ENCODE peak calls at places on chromosomes 2 and 18, in ten cellular contexts. One of them, this sample, is unnamed.

GRCh38 chr2:105072039-105072438 is 34.2 kb downstream of the MRPS9 start:
- DNase-seq in tibial nerve: no peak
- DNase-seq in pancreas: no peak
- DNase-seq in GM20000: peak; percentile 24
- DNase-seq in fibroblast of the aortic adventitia: no peak
- DNase-seq in nephron progenitor cell: no peak
- DNase-seq in cardiac muscle cell: no peak
- DNase-seq in SK-N-SH: no peak
- DNase-seq in fibroblast of pulmonary artery: no peak
- DNase-seq in uterus: no peak
- DNase-seq in this sample: no peak

GRCh38 chr2:175811966-175812365 is 190.1 kb downstream of the LNPK start:
- DNase-seq in cardiac muscle cell: no peak
- DNase-seq in tibial nerve: no peak
- DNase-seq in fibroblast of the aortic adventitia: no peak
- DNase-seq in GM20000: no peak
- DNase-seq in SK-N-SH: no peak
- DNase-seq in nephron progenitor cell: no peak
- DNase-seq in uterus: no peak
- DNase-seq in pancreas: no peak
- DNase-seq in fibroblast of pulmonary artery: no peak
- DNase-seq in this sample: no peak

GRCh38 chr2:119311371-119311770 is 55.3 kb downstream of the C2orf76 start:
- DNase-seq in fibroblast of the aortic adventitia: no peak
- DNase-seq in SK-N-SH: no peak
- DNase-seq in uterus: no peak
- DNase-seq in nephron progenitor cell: no peak
- DNase-seq in GM20000: no peak
- DNase-seq in tibial nerve: no peak
- DNase-seq in pancreas: no peak
- DNase-seq in cardiac muscle cell: peak; percentile 34
- DNase-seq in fibroblast of pulmonary artery: no peak
- DNase-seq in this sample: no peak

GRCh38 chr2:20050712-20051517 is 513 bp downstream of the LAPTM4A start:
- DNase-seq in fibroblast of the aortic adventitia: peak; percentile 74
- DNase-seq in uterus: peak; percentile 66
- DNase-seq in SK-N-SH: peak; percentile 54
- DNase-seq in GM20000: peak; percentile 51
- DNase-seq in tibial nerve: peak; percentile 53
- DNase-seq in fibroblast of pulmonary artery: peak; percentile 71
- DNase-seq in pancreas: peak; percentile 38
- DNase-seq in cardiac muscle cell: peak; percentile 71
- DNase-seq in nephron progenitor cell: peak; percentile 47
- DNase-seq in this sample: peak; percentile 40

GRCh38 chr18:39200153-39200552 is 1634.6 kb upstream of the CELF4 start:
- DNase-seq in uterus: no peak
- DNase-seq in GM20000: no peak
- DNase-seq in tibial nerve: no peak
- DNase-seq in pancreas: no peak
- DNase-seq in fibroblast of pulmonary artery: no peak
- DNase-seq in nephron progenitor cell: no peak
- DNase-seq in cardiac muscle cell: no peak
- DNase-seq in SK-N-SH: no peak
- DNase-seq in fibroblast of the aortic adventitia: no peak
- DNase-seq in this sample: no peak

GRCh38 chr2:213227458-213227857 is 56.8 kb upstream of the SPAG16 start:
- DNase-seq in GM20000: no peak
- DNase-seq in SK-N-SH: no peak
- DNase-seq in tibial nerve: no peak
- DNase-seq in cardiac muscle cell: no peak
- DNase-seq in fibroblast of the aortic adventitia: no peak
- DNase-seq in fibroblast of pulmonary artery: no peak
- DNase-seq in nephron progenitor cell: no peak
- DNase-seq in pancreas: no peak
- DNase-seq in uterus: no peak
- DNase-seq in this sample: no peak

GRCh38 chr2:101793277-101793969 is 95.9 kb downstream of the MAP4K4 start:
- DNase-seq in SK-N-SH: peak; percentile 22
- DNase-seq in tibial nerve: no peak
- DNase-seq in fibroblast of the aortic adventitia: no peak
- DNase-seq in uterus: peak; percentile 50
- DNase-seq in GM20000: no peak
- DNase-seq in cardiac muscle cell: peak; percentile 64
- DNase-seq in fibroblast of pulmonary artery: no peak
- DNase-seq in nephron progenitor cell: no peak
- DNase-seq in pancreas: no peak
- DNase-seq in this sample: peak; percentile 62

GRCh38 chr2:3172265-3172935 is 205.2 kb downstream of the EIPR1 start:
- DNase-seq in tibial nerve: no peak
- DNase-seq in nephron progenitor cell: no peak
- DNase-seq in fibroblast of the aortic adventitia: no peak
- DNase-seq in GM20000: no peak
- DNase-seq in uterus: no peak
- DNase-seq in pancreas: no peak
- DNase-seq in cardiac muscle cell: no peak
- DNase-seq in fibroblast of pulmonary artery: no peak
- DNase-seq in SK-N-SH: no peak
- DNase-seq in this sample: no peak

GRCh38 chr18:44683566-44683965 is 2.9 kb downstream of the SETBP1 start:
- DNase-seq in GM20000: no peak
- DNase-seq in nephron progenitor cell: no peak
- DNase-seq in pancreas: no peak
- DNase-seq in SK-N-SH: no peak
- DNase-seq in fibroblast of the aortic adventitia: peak; percentile 43
- DNase-seq in uterus: no peak
- DNase-seq in fibroblast of pulmonary artery: no peak
- DNase-seq in cardiac muscle cell: no peak
- DNase-seq in tibial nerve: no peak
- DNase-seq in this sample: no peak

GRCh38 chr2:2098458-2099167 is 232.5 kb downstream of the MYT1L start:
- DNase-seq in uterus: no peak
- DNase-seq in nephron progenitor cell: no peak
- DNase-seq in fibroblast of pulmonary artery: no peak
- DNase-seq in cardiac muscle cell: no peak
- DNase-seq in tibial nerve: no peak
- DNase-seq in pancreas: no peak
- DNase-seq in fibroblast of the aortic adventitia: no peak
- DNase-seq in GM20000: no peak
- DNase-seq in SK-N-SH: no peak
- DNase-seq in this sample: no peak

GRCh38 chr2:2096803-2097464 is 234.1 kb downstream of the MYT1L start:
- DNase-seq in uterus: no peak
- DNase-seq in fibroblast of pulmonary artery: no peak
- DNase-seq in fibroblast of the aortic adventitia: no peak
- DNase-seq in cardiac muscle cell: no peak
- DNase-seq in pancreas: no peak
- DNase-seq in nephron progenitor cell: no peak
- DNase-seq in SK-N-SH: no peak
- DNase-seq in GM20000: no peak
- DNase-seq in tibial nerve: no peak
- DNase-seq in this sample: no peak

GRCh38 chr2:2097549-2097948 is 233.5 kb downstream of the MYT1L start:
- DNase-seq in pancreas: no peak
- DNase-seq in tibial nerve: no peak
- DNase-seq in SK-N-SH: no peak
- DNase-seq in fibroblast of the aortic adventitia: no peak
- DNase-seq in nephron progenitor cell: no peak
- DNase-seq in uterus: no peak
- DNase-seq in cardiac muscle cell: no peak
- DNase-seq in GM20000: no peak
- DNase-seq in fibroblast of pulmonary artery: no peak
- DNase-seq in this sample: no peak

DNA sequence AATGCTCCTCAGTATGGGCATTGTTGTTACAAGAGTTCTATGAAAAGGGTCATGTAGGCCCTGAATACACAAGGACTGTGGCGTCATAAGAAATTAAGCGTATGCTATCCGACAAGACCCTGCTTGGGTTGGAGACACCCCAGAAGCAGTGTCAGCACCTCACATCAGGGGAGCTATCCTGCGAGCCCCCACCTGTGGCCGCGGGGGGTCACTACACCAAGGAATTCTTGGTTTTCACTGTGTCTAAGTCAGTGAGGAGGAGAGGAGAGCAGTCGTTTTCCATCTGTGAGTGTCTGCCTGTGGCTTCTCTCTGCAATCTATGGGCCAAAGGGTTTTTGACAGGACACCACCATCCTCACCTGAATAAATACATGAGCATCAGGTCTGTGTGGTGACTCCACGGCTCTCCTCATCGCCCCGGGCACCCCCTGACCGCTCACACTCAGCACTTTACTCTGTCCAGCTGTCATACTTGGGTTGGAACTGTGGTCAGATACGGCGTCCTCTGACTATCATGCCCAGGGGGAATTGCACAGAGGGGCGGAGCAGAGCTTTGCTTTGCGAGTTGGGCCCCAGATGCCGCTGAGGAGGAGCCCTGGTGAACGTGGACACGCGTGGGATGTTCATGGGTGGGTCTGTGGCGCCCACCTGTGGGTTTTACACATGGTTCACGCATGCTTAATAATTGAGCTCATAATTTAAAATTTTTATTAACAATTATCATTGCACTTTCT is 235.5 kb downstream of the MYT1L start:
- DNase-seq in uterus: no peak
- DNase-seq in tibial nerve: no peak
- DNase-seq in GM20000: no peak
- DNase-seq in SK-N-SH: no peak
- DNase-seq in fibroblast of the aortic adventitia: no peak
- DNase-seq in pancreas: no peak
- DNase-seq in fibroblast of pulmonary artery: no peak
- DNase-seq in cardiac muscle cell: no peak
- DNase-seq in nephron progenitor cell: no peak
- DNase-seq in this sample: no peak
- TF ChIP-seq CTCF in uterus: no peak
- TF ChIP-seq CTCF in tibial nerve: no peak
- TF ChIP-seq CTCF in GM20000: no peak
- TF ChIP-seq CTCF in SK-N-SH: no peak
- TF ChIP-seq CTCF in fibroblast of the aortic adventitia: no peak
- TF ChIP-seq CTCF in pancreas: no peak
- TF ChIP-seq CTCF in fibroblast of pulmonary artery: no peak
- TF ChIP-seq CTCF in cardiac muscle cell: no peak
- TF ChIP-seq CTCF in nephron progenitor cell: no peak
- TF ChIP-seq CTCF in this sample: no peak

GRCh38 chr2:197152451-197153228 is 157.9 kb downstream of the ANKRD44 start:
- DNase-seq in pancreas: no peak
- DNase-seq in SK-N-SH: no peak
- DNase-seq in fibroblast of the aortic adventitia: peak; percentile 51
- DNase-seq in GM20000: no peak
- DNase-seq in nephron progenitor cell: no peak
- DNase-seq in fibroblast of pulmonary artery: peak; percentile 67
- DNase-seq in cardiac muscle cell: peak; percentile 24
- DNase-seq in uterus: no peak
- DNase-seq in tibial nerve: no peak
- DNase-seq in this sample: no peak
- TF ChIP-seq CTCF in pancreas: no peak
- TF ChIP-seq CTCF in SK-N-SH: peak; percentile 29
- TF ChIP-seq CTCF in fibroblast of the aortic adventitia: no peak
- TF ChIP-seq CTCF in GM20000: no peak
- TF ChIP-seq CTCF in nephron progenitor cell: no peak
- TF ChIP-seq CTCF in fibroblast of pulmonary artery: peak; percentile 16
- TF ChIP-seq CTCF in cardiac muscle cell: no peak
- TF ChIP-seq CTCF in uterus: no peak
- TF ChIP-seq CTCF in tibial nerve: no peak
- TF ChIP-seq CTCF in this sample: no peak

GRCh38 chr18:34866310-34866709 is 156.2 kb downstream of the DTNA start:
- DNase-seq in fibroblast of pulmonary artery: no peak
- DNase-seq in tibial nerve: no peak
- DNase-seq in SK-N-SH: no peak
- DNase-seq in uterus: no peak
- DNase-seq in nephron progenitor cell: no peak
- DNase-seq in GM20000: no peak
- DNase-seq in cardiac muscle cell: no peak
- DNase-seq in pancreas: no peak
- DNase-seq in fibroblast of the aortic adventitia: no peak
- DNase-seq in this sample: no peak

GRCh38 chr18:34870916-34871315 is 160.8 kb downstream of the DTNA start:
- DNase-seq in GM20000: no peak
- DNase-seq in pancreas: no peak
- DNase-seq in tibial nerve: no peak
- DNase-seq in cardiac muscle cell: no peak
- DNase-seq in SK-N-SH: no peak
- DNase-seq in fibroblast of pulmonary artery: no peak
- DNase-seq in uterus: no peak
- DNase-seq in fibroblast of the aortic adventitia: no peak
- DNase-seq in nephron progenitor cell: peak; percentile 42
- DNase-seq in this sample: no peak

GRCh38 chr18:34864836-34865497 is 154.9 kb downstream of the DTNA start:
- DNase-seq in tibial nerve: no peak
- DNase-seq in cardiac muscle cell: no peak
- DNase-seq in nephron progenitor cell: no peak
- DNase-seq in uterus: no peak
- DNase-seq in pancreas: no peak
- DNase-seq in SK-N-SH: peak; percentile 17
- DNase-seq in fibroblast of the aortic adventitia: no peak
- DNase-seq in fibroblast of pulmonary artery: no peak
- DNase-seq in GM20000: no peak
- DNase-seq in this sample: no peak

GRCh38 chr18:34866739-34867138 is 156.6 kb downstream of the DTNA start:
- DNase-seq in SK-N-SH: peak; percentile 54
- DNase-seq in GM20000: no peak
- DNase-seq in pancreas: no peak
- DNase-seq in nephron progenitor cell: no peak
- DNase-seq in fibroblast of pulmonary artery: peak; percentile 31
- DNase-seq in uterus: no peak
- DNase-seq in tibial nerve: no peak
- DNase-seq in fibroblast of the aortic adventitia: peak; percentile 33
- DNase-seq in cardiac muscle cell: no peak
- DNase-seq in this sample: no peak

GRCh38 chr18:34867520-34867919 is 157.4 kb downstream of the DTNA start:
- DNase-seq in uterus: peak; percentile 15
- DNase-seq in pancreas: no peak
- DNase-seq in fibroblast of pulmonary artery: peak; percentile 29
- DNase-seq in cardiac muscle cell: peak; percentile 21
- DNase-seq in GM20000: no peak
- DNase-seq in fibroblast of the aortic adventitia: peak; percentile 32
- DNase-seq in nephron progenitor cell: peak; percentile 54
- DNase-seq in SK-N-SH: peak; percentile 57
- DNase-seq in tibial nerve: no peak
- DNase-seq in this sample: peak; percentile 74
- TF ChIP-seq CTCF in uterus: no peak
- TF ChIP-seq CTCF in pancreas: no peak
- TF ChIP-seq CTCF in fibroblast of pulmonary artery: no peak
- TF ChIP-seq CTCF in cardiac muscle cell: peak; percentile 38
- TF ChIP-seq CTCF in GM20000: peak; percentile 1
- TF ChIP-seq CTCF in fibroblast of the aortic adventitia: peak; percentile 22
- TF ChIP-seq CTCF in nephron progenitor cell: peak; percentile 44
- TF ChIP-seq CTCF in SK-N-SH: peak; percentile 39
- TF ChIP-seq CTCF in tibial nerve: no peak
- TF ChIP-seq CTCF in this sample: peak; percentile 22

DNA sequence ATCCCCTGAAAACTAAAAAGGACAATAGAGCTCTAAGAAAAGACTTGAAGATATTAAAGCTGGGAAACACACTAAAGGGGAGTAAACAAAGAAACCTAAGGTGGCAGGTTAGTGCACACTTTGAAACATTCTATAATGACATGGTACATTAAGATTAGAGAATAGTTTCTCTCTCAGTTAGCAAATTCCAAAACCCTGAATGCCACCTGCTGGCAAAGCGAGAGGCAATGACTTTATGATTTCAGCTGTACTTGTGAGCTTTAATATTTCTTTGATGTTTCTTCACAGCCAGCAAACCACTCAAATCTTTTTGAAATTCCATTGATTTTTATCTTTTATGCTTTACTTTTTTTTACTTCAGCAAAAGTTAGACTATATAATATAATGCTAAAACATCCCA is 86.3 kb downstream of the LRP2 start:
- DNase-seq in cardiac muscle cell: peak; percentile 8
- DNase-seq in SK-N-SH: no peak
- DNase-seq in pancreas: no peak
- DNase-seq in tibial nerve: no peak
- DNase-seq in nephron progenitor cell: no peak
- DNase-seq in fibroblast of the aortic adventitia: no peak
- DNase-seq in GM20000: no peak
- DNase-seq in uterus: no peak
- DNase-seq in fibroblast of pulmonary artery: peak; percentile 6
- DNase-seq in this sample: no peak
- TF ChIP-seq CTCF in cardiac muscle cell: no peak
- TF ChIP-seq CTCF in SK-N-SH: peak; percentile 28
- TF ChIP-seq CTCF in pancreas: no peak
- TF ChIP-seq CTCF in tibial nerve: no peak
- TF ChIP-seq CTCF in nephron progenitor cell: no peak
- TF ChIP-seq CTCF in fibroblast of the aortic adventitia: no peak
- TF ChIP-seq CTCF in GM20000: no peak
- TF ChIP-seq CTCF in uterus: no peak
- TF ChIP-seq CTCF in fibroblast of pulmonary artery: peak; percentile 21
- TF ChIP-seq CTCF in this sample: no peak